ENCODE peak calls at places on chromosomes 7 and 10, in five cellular contexts. A is GM23338, G is RWPE1, H is heart right ventricle, J is nephron progenitor cell. F is an unnamed sample.

GRCh38 chr7:100035865-100036264 is 13.7 kb upstream of the ZSCAN21 start:
- DNase-seq in A (no peak), G (no peak), H (no peak), J (no peak), F (no peak)

GRCh38 chr10:97229322-97229721 is 43.6 kb upstream of the SLIT1 start:
- DNase-seq in A (no peak), G (no peak), H (no peak), J (no peak), F (no peak)

GRCh38 chr10:49844775-49845561 is 82.8 kb upstream of the OGDHL start:
- DNase-seq in A (no peak), G (peak; percentile 38), H (no peak), J (no peak), F (no peak)

GRCh38 chr10:63213489-63213888 is 80.4 kb downstream of the NRBF2 start:
- DNase-seq in A (no peak), G (no peak), H (no peak), J (no peak), F (no peak)

GRCh38 chr7:23597908-23598224 is 684 bp downstream of the CCDC126 start:
- DNase-seq in A (no peak), G (no peak), H (no peak), J (no peak), F (no peak)

GRCh38 chr10:91220954-91221696 is 662 bp downstream of the PCGF5 start:
- DNase-seq in A (peak; percentile 47), G (peak; percentile 33), H (peak; percentile 19), J (no peak), F (peak; percentile 62)

GRCh38 chr7:503046-503574 is 16.5 kb downstream of the PDGFA start:
- DNase-seq in A (no peak), G (no peak), H (no peak), J (no peak), F (no peak)

GRCh38 chr7:80047032-80047431 is 87.6 kb upstream of the GNAI1 start:
- DNase-seq in A (no peak), G (no peak), H (no peak), J (no peak), F (no peak)

GRCh38 chr7:42479452-42480303 is 242.7 kb upstream of the GLI3 start:
- DNase-seq in A (no peak), G (no peak), H (no peak), J (no peak), F (no peak)

GRCh38 chr10:77637474-77637985 is at the start of gene KCNMA1:
- DNase-seq in A (peak; percentile 68), G (peak; percentile 41), H (no peak), J (peak; percentile 58), F (peak; percentile 68)

DNA sequence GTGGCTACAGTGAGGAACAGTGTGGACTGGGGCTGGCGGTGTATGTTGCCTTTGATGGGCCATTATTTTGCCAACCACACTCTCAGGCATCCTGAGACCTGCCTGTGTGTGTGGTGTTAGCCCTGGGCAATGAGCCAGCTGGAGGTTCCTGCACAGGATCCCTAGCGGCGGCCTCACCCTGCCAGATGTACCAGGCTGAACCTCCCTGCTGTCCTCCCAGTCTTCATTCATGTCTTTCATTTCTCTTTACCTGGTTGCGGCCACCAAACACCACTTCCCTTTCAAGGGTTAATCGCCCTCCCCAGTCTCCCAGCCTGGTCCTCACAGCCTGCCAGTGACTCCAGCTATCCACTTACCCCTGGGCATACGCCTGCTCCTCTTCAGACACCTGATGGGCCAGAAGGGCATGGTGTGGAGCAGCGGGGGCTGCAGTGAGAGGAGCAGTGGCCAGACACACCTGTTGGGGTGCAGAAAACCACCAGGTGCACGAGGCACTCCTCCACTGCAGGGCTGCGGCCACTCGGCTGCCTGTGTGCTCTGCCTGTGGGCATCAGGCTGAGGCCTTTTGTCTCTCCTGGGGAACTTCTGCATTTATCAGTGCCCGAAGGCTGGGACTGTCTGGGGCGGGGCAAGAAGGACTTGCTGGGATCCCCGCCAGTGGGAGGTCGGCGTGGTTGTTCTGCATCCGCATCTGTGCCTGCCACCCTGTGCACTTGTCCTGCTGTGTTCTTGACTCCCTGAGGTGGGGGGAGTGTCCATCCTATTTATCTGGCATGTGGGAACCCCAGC is 111.6 kb downstream of the ARHGAP22 start:
- DNase-seq in A (no peak), G (peak; percentile 21), H (no peak), J (no peak), F (no peak)
- TF ChIP-seq CTCF in A (no peak), G (no peak), H (no peak), J (no peak), F (no peak)

GRCh38 chr10:93095225-93095624 is 21.5 kb downstream of the CYP26A1 start:
- DNase-seq in A (peak; percentile 35), G (no peak), H (no peak), J (no peak), F (peak; percentile 41)
- TF ChIP-seq CTCF in A (peak; percentile 62), G (no peak), H (no peak), J (no peak), F (peak; percentile 38)

GRCh38 chr10:24969732-24970330 is 17.4 kb upstream of the PRTFDC1 start:
- DNase-seq in A (no peak), G (no peak), H (peak; percentile 26), J (no peak), F (no peak)
- TF ChIP-seq CTCF in A (no peak), G (no peak), H (no peak), J (no peak), F (no peak)

GRCh38 chr10:100562806-100563293 is 27.1 kb downstream of the HIF1AN start:
- DNase-seq in A (peak; percentile 85), G (peak; percentile 56), H (no peak), J (peak; percentile 64), F (peak; percentile 71)
- TF ChIP-seq CTCF in A (peak; percentile 90), G (no peak), H (no peak), J (peak; percentile 50), F (peak; percentile 53)

DNA sequence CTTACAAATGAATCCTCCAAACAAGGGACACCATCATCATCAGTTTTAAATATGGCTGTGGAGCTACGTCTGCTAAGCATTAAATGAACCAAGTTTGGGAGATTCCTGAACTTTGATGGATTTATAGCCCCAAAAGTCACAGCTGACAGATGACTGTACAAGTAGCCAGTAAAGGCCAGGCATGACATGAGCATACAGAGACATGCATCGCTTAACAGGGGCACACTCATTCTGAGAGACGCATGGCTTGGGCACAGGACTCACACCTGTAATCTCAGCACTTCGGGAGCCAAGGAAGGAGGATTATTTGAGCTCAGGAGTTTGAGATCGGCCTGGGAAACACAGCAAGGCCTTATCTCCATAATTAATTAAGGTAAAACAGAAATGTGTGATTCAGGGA is 166.2 kb downstream of the PARD3 start:
- DNase-seq in A (no peak), G (no peak), H (no peak), J (no peak), F (no peak)
- TF ChIP-seq CTCF in A (no peak), G (no peak), H (no peak), J (no peak), F (no peak)